ENCODE peak calls at places on chromosomes 4 and X, in four cellular contexts. One of them, this sample, is unnamed.

GRCh38 chrX:19625612-19626011 is 110.3 kb upstream of the MAP3K15 start:
- DNase-seq in transverse colon: peak; percentile 25
- DNase-seq in GM12878: no peak
- DNase-seq in upper lobe of left lung: peak; percentile 24
- DNase-seq in this sample: no peak

GRCh38 chrX:70172964-70173363 is 4.3 kb upstream of the DGAT2L6 start:
- DNase-seq in transverse colon: no peak
- DNase-seq in upper lobe of left lung: no peak
- DNase-seq in GM12878: no peak
- DNase-seq in this sample: no peak

GRCh38 chrX:57964975-57965374 is 54.7 kb upstream of the ZXDA start:
- DNase-seq in GM12878: no peak
- DNase-seq in upper lobe of left lung: no peak
- DNase-seq in transverse colon: no peak
- DNase-seq in this sample: no peak

GRCh38 chr4:17561195-17561909 is 15.6 kb upstream of the LAP3 start:
- DNase-seq in upper lobe of left lung: no peak
- DNase-seq in GM12878: no peak
- DNase-seq in transverse colon: no peak
- DNase-seq in this sample: no peak

GRCh38 chr4:2183394-2183793 is 58.5 kb downstream of the HAUS3 start:
- DNase-seq in upper lobe of left lung: no peak
- DNase-seq in GM12878: no peak
- DNase-seq in transverse colon: no peak
- DNase-seq in this sample: no peak

GRCh38 chrX:153381684-153382532 is 19.2 kb downstream of the PNMA6E start:
- DNase-seq in GM12878: no peak
- DNase-seq in upper lobe of left lung: no peak
- DNase-seq in transverse colon: no peak
- DNase-seq in this sample: no peak

GRCh38 chrX:103017542-103017941 is 46.4 kb downstream of the BEX1 start:
- DNase-seq in GM12878: no peak
- DNase-seq in upper lobe of left lung: no peak
- DNase-seq in transverse colon: no peak
- DNase-seq in this sample: no peak

GRCh38 chr4:24382381-24382780 is 202.0 kb downstream of the DHX15 start:
- DNase-seq in upper lobe of left lung: no peak
- DNase-seq in GM12878: no peak
- DNase-seq in transverse colon: no peak
- DNase-seq in this sample: no peak

GRCh38 chr4:122331195-122331594 is 47.6 kb upstream of the ADAD1 start:
- DNase-seq in transverse colon: no peak
- DNase-seq in upper lobe of left lung: no peak
- DNase-seq in GM12878: no peak
- DNase-seq in this sample: no peak
- TF ChIP-seq EP300 in transverse colon: no peak
- TF ChIP-seq EP300 in upper lobe of left lung: no peak
- TF ChIP-seq EP300 in GM12878: no peak
- TF ChIP-seq EP300 in this sample: no peak

GRCh38 chr4:184347251-184348239 is 126.8 kb downstream of the IRF2 start:
- DNase-seq in GM12878: peak; percentile 97
- DNase-seq in upper lobe of left lung: peak; percentile 67
- DNase-seq in transverse colon: peak; percentile 72
- DNase-seq in this sample: no peak
- TF ChIP-seq POLR2A in GM12878: peak; percentile 74
- TF ChIP-seq POLR2A in upper lobe of left lung: no peak
- TF ChIP-seq POLR2A in transverse colon: peak; percentile 81
- TF ChIP-seq POLR2A in this sample: no peak

DNA sequence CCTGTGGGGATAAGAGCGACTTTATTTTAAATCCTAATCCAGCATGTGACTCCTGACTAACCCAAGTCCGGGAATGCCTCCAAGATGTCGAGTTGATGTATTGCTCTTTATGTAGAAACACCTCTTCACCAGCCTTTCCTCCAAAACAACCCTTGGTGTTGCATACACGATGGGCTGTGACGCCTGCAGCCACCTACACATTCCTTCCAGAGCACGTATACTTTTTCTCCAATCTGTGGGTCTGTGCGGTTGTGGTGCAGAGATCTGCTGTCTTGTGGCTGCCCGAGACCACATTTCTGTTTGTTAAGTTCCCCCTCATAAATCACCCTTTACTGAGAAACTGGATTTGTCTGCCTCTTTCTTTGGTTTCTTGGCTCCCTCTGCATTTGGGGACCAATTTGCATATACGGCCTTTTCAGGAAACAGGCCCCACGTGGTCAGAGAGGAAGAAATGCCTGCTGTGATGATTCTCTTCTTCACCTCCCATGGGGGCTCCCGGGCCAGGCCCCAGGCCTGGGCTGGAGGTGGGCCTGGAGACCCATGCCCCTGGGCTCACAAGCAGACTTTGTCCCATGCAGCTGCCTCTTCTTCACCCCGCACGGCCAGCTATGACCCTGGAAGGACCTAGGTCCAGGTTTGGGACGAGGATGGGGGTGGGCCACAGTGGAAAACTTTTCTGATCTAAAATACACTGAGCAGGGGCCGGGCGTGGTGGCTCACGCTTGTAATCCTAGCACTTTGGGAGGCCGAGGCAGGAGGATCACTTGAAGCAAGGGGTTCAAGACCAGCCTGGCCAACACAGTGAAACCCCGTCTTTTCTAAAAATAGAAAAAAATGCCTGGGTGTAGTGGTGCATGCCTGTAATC is 21.4 kb upstream of the AFAP1 start:
- DNase-seq in transverse colon: no peak
- DNase-seq in GM12878: peak; percentile 56
- DNase-seq in upper lobe of left lung: peak; percentile 44
- DNase-seq in this sample: no peak
- H3K27ac ChIP-seq in transverse colon: peak overlapping the region; percentile 75
- H3K27ac ChIP-seq in GM12878: no peak overlapping the region
- H3K27ac ChIP-seq in upper lobe of left lung: no peak overlapping the region
- H3K27ac ChIP-seq in this sample: peak overlapping the region; percentile 30

DNA sequence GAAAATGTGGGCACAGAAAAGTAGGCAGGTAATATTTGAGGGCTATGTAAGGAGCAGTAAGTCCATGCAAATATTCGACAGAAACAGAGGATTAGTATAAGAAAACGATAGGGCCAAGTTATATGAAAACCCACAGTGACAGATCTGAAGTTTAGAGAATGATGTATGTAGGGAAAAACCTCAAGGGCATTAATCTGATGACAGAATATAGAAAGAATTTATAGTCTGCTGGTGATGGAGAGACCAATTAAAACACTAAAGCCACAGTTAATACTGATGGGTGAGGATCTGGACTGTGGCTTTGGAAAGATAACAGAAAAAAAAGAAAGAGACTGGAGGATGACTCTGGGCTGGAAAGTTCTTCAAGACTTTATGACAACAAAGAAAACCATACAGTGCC is 169.7 kb downstream of the PALLD start:
- DNase-seq in transverse colon: no peak
- DNase-seq in GM12878: no peak
- DNase-seq in upper lobe of left lung: no peak
- DNase-seq in this sample: no peak
- TF ChIP-seq EP300 in transverse colon: no peak
- TF ChIP-seq EP300 in GM12878: no peak
- TF ChIP-seq EP300 in upper lobe of left lung: no peak
- TF ChIP-seq EP300 in this sample: no peak

GRCh38 chr4:184733654-184734524 is at the start of gene CENPU:
- DNase-seq in upper lobe of left lung: peak; percentile 95
- DNase-seq in GM12878: peak; percentile 94
- DNase-seq in transverse colon: peak; percentile 97
- DNase-seq in this sample: peak; percentile 96
- TF ChIP-seq POLR2A in upper lobe of left lung: peak; percentile 34
- TF ChIP-seq POLR2A in GM12878: peak; percentile 91
- TF ChIP-seq POLR2A in transverse colon: peak; percentile 46
- TF ChIP-seq POLR2A in this sample: no peak

GRCh38 chr4:89301902-89302301 is 5.7 kb downstream of the GPRIN3 start:
- DNase-seq in transverse colon: no peak
- DNase-seq in GM12878: no peak
- DNase-seq in upper lobe of left lung: no peak
- DNase-seq in this sample: no peak
- H3K27ac ChIP-seq in transverse colon: peak overlapping the region; percentile 88
- H3K27ac ChIP-seq in GM12878: no peak overlapping the region
- H3K27ac ChIP-seq in upper lobe of left lung: no peak overlapping the region
- H3K27ac ChIP-seq in this sample: no peak overlapping the region